ENCODE peak calls at places on chromosome 18, in six cellular contexts. One of them, this sample, is unnamed.

GRCh38 chr18:48866028-48866733 is 84.6 kb downstream of the SMAD7 start:
- DNase-seq in NCI-H1417: peak; percentile 58
- DNase-seq in activated T-helper 2 cell treated with anti-CD3 and anti-CD28 coated beads, Interferon-gamma antibody, Interleukin-2, Interleukin-4, amounts not matched to agents 10 μg/mL and 5 μg/mL and 100 μg/mL, durations not matched to agents 14 hours and 24 hours and 36 hours: no peak
- DNase-seq in COR-L47: peak; percentile 98
- DNase-seq in KG1: no peak
- DNase-seq in AG09309: peak; percentile 17
- DNase-seq in this sample: no peak

GRCh38 chr18:79863946-79864725 is 66.4 kb downstream of the KCNG2 start:
- DNase-seq in NCI-H1417: no peak
- DNase-seq in activated T-helper 2 cell treated with anti-CD3 and anti-CD28 coated beads, Interferon-gamma antibody, Interleukin-2, Interleukin-4, amounts not matched to agents 10 μg/mL and 5 μg/mL and 100 μg/mL, durations not matched to agents 14 hours and 24 hours and 36 hours: no peak
- DNase-seq in COR-L47: no peak
- DNase-seq in KG1: no peak
- DNase-seq in AG09309: no peak
- DNase-seq in this sample: no peak

GRCh38 chr18:46302866-46303485 is 198.8 kb downstream of the HAUS1 start:
- DNase-seq in NCI-H1417: peak; percentile 23
- DNase-seq in activated T-helper 2 cell treated with anti-CD3 and anti-CD28 coated beads, Interferon-gamma antibody, Interleukin-2, Interleukin-4, amounts not matched to agents 10 μg/mL and 5 μg/mL and 100 μg/mL, durations not matched to agents 14 hours and 24 hours and 36 hours: no peak
- DNase-seq in COR-L47: no peak
- DNase-seq in KG1: no peak
- DNase-seq in AG09309: no peak
- DNase-seq in this sample: no peak

GRCh38 chr18:46422552-46423055 is 234.4 kb downstream of the LOXHD1 start:
- DNase-seq in NCI-H1417: no peak
- DNase-seq in activated T-helper 2 cell treated with anti-CD3 and anti-CD28 coated beads, Interferon-gamma antibody, Interleukin-2, Interleukin-4, amounts not matched to agents 10 μg/mL and 5 μg/mL and 100 μg/mL, durations not matched to agents 14 hours and 24 hours and 36 hours: no peak
- DNase-seq in COR-L47: no peak
- DNase-seq in KG1: no peak
- DNase-seq in AG09309: no peak
- DNase-seq in this sample: no peak

GRCh38 chr18:80147418-80148315 is 38.6 kb downstream of the ADNP2 start:
- DNase-seq in NCI-H1417: peak; percentile 79
- DNase-seq in activated T-helper 2 cell treated with anti-CD3 and anti-CD28 coated beads, Interferon-gamma antibody, Interleukin-2, Interleukin-4, amounts not matched to agents 10 μg/mL and 5 μg/mL and 100 μg/mL, durations not matched to agents 14 hours and 24 hours and 36 hours: peak; percentile 69
- DNase-seq in COR-L47: peak; percentile 68
- DNase-seq in KG1: no peak
- DNase-seq in AG09309: peak; percentile 51
- DNase-seq in this sample: peak; percentile 83

GRCh38 chr18:21004721-21005120 is 106.9 kb downstream of the ROCK1 start:
- DNase-seq in NCI-H1417: no peak
- DNase-seq in activated T-helper 2 cell treated with anti-CD3 and anti-CD28 coated beads, Interferon-gamma antibody, Interleukin-2, Interleukin-4, amounts not matched to agents 10 μg/mL and 5 μg/mL and 100 μg/mL, durations not matched to agents 14 hours and 24 hours and 36 hours: no peak
- DNase-seq in COR-L47: no peak
- DNase-seq in KG1: no peak
- DNase-seq in AG09309: peak; percentile 86
- DNase-seq in this sample: no peak

GRCh38 chr18:47944972-47945843 is 14.7 kb upstream of the SMAD2 start:
- DNase-seq in NCI-H1417: no peak
- DNase-seq in activated T-helper 2 cell treated with anti-CD3 and anti-CD28 coated beads, Interferon-gamma antibody, Interleukin-2, Interleukin-4, amounts not matched to agents 10 μg/mL and 5 μg/mL and 100 μg/mL, durations not matched to agents 14 hours and 24 hours and 36 hours: no peak
- DNase-seq in COR-L47: no peak
- DNase-seq in KG1: no peak
- DNase-seq in AG09309: no peak
- DNase-seq in this sample: no peak

GRCh38 chr18:8107426-8107825 is 501.8 kb upstream of the RAB12 start:
- DNase-seq in NCI-H1417: no peak
- DNase-seq in activated T-helper 2 cell treated with anti-CD3 and anti-CD28 coated beads, Interferon-gamma antibody, Interleukin-2, Interleukin-4, amounts not matched to agents 10 μg/mL and 5 μg/mL and 100 μg/mL, durations not matched to agents 14 hours and 24 hours and 36 hours: no peak
- DNase-seq in COR-L47: no peak
- DNase-seq in KG1: no peak
- DNase-seq in AG09309: no peak
- DNase-seq in this sample: no peak

GRCh38 chr18:499351-500229 is 911 bp downstream of the COLEC12 start:
- DNase-seq in NCI-H1417: no peak
- DNase-seq in activated T-helper 2 cell treated with anti-CD3 and anti-CD28 coated beads, Interferon-gamma antibody, Interleukin-2, Interleukin-4, amounts not matched to agents 10 μg/mL and 5 μg/mL and 100 μg/mL, durations not matched to agents 14 hours and 24 hours and 36 hours: no peak
- DNase-seq in COR-L47: peak; percentile 27
- DNase-seq in KG1: no peak
- DNase-seq in AG09309: peak; percentile 74
- DNase-seq in this sample: no peak

GRCh38 chr18:48786621-48787522 is 163.9 kb downstream of the SMAD7 start:
- DNase-seq in NCI-H1417: no peak
- DNase-seq in activated T-helper 2 cell treated with anti-CD3 and anti-CD28 coated beads, Interferon-gamma antibody, Interleukin-2, Interleukin-4, amounts not matched to agents 10 μg/mL and 5 μg/mL and 100 μg/mL, durations not matched to agents 14 hours and 24 hours and 36 hours: no peak
- DNase-seq in COR-L47: no peak
- DNase-seq in KG1: no peak
- DNase-seq in AG09309: no peak
- DNase-seq in this sample: no peak

GRCh38 chr18:24189007-24189528 is 50.2 kb downstream of the CABYR start:
- DNase-seq in NCI-H1417: no peak
- DNase-seq in activated T-helper 2 cell treated with anti-CD3 and anti-CD28 coated beads, Interferon-gamma antibody, Interleukin-2, Interleukin-4, amounts not matched to agents 10 μg/mL and 5 μg/mL and 100 μg/mL, durations not matched to agents 14 hours and 24 hours and 36 hours: no peak
- DNase-seq in COR-L47: no peak
- DNase-seq in KG1: no peak
- DNase-seq in AG09309: no peak
- DNase-seq in this sample: peak; percentile 47

GRCh38 chr18:46338761-46339160 is 234.6 kb downstream of the HAUS1 start:
- DNase-seq in NCI-H1417: no peak
- DNase-seq in activated T-helper 2 cell treated with anti-CD3 and anti-CD28 coated beads, Interferon-gamma antibody, Interleukin-2, Interleukin-4, amounts not matched to agents 10 μg/mL and 5 μg/mL and 100 μg/mL, durations not matched to agents 14 hours and 24 hours and 36 hours: no peak
- DNase-seq in COR-L47: no peak
- DNase-seq in KG1: no peak
- DNase-seq in AG09309: no peak
- DNase-seq in this sample: no peak

GRCh38 chr18:38312532-38312931 is 746.9 kb upstream of the CELF4 start:
- DNase-seq in NCI-H1417: no peak
- DNase-seq in activated T-helper 2 cell treated with anti-CD3 and anti-CD28 coated beads, Interferon-gamma antibody, Interleukin-2, Interleukin-4, amounts not matched to agents 10 μg/mL and 5 μg/mL and 100 μg/mL, durations not matched to agents 14 hours and 24 hours and 36 hours: no peak
- DNase-seq in COR-L47: no peak
- DNase-seq in KG1: no peak
- DNase-seq in AG09309: no peak
- DNase-seq in this sample: no peak

GRCh38 chr18:74895686-74896085 is 298.0 kb downstream of the ZNF407 start:
- DNase-seq in NCI-H1417: no peak
- DNase-seq in activated T-helper 2 cell treated with anti-CD3 and anti-CD28 coated beads, Interferon-gamma antibody, Interleukin-2, Interleukin-4, amounts not matched to agents 10 μg/mL and 5 μg/mL and 100 μg/mL, durations not matched to agents 14 hours and 24 hours and 36 hours: no peak
- DNase-seq in COR-L47: no peak
- DNase-seq in KG1: no peak
- DNase-seq in AG09309: no peak
- DNase-seq in this sample: no peak

GRCh38 chr18:61820842-61821241 is 72.0 kb downstream of the RNF152 start:
- DNase-seq in NCI-H1417: no peak
- DNase-seq in activated T-helper 2 cell treated with anti-CD3 and anti-CD28 coated beads, Interferon-gamma antibody, Interleukin-2, Interleukin-4, amounts not matched to agents 10 μg/mL and 5 μg/mL and 100 μg/mL, durations not matched to agents 14 hours and 24 hours and 36 hours: no peak
- DNase-seq in COR-L47: no peak
- DNase-seq in KG1: no peak
- DNase-seq in AG09309: no peak
- DNase-seq in this sample: no peak

GRCh38 chr18:75923169-75923568 is 495.7 kb upstream of the SMIM21 start:
- DNase-seq in NCI-H1417: no peak
- DNase-seq in activated T-helper 2 cell treated with anti-CD3 and anti-CD28 coated beads, Interferon-gamma antibody, Interleukin-2, Interleukin-4, amounts not matched to agents 10 μg/mL and 5 μg/mL and 100 μg/mL, durations not matched to agents 14 hours and 24 hours and 36 hours: no peak
- DNase-seq in COR-L47: no peak
- DNase-seq in KG1: no peak
- DNase-seq in AG09309: no peak
- DNase-seq in this sample: no peak

GRCh38 chr18:13893418-13893760 is 21.9 kb downstream of the MC2R start:
- DNase-seq in NCI-H1417: no peak
- DNase-seq in activated T-helper 2 cell treated with anti-CD3 and anti-CD28 coated beads, Interferon-gamma antibody, Interleukin-2, Interleukin-4, amounts not matched to agents 10 μg/mL and 5 μg/mL and 100 μg/mL, durations not matched to agents 14 hours and 24 hours and 36 hours: no peak
- DNase-seq in COR-L47: no peak
- DNase-seq in KG1: no peak
- DNase-seq in AG09309: no peak
- DNase-seq in this sample: peak; percentile 80

GRCh38 chr18:5520464-5520863 is 23.3 kb downstream of the EPB41L3 start:
- DNase-seq in NCI-H1417: no peak
- DNase-seq in activated T-helper 2 cell treated with anti-CD3 and anti-CD28 coated beads, Interferon-gamma antibody, Interleukin-2, Interleukin-4, amounts not matched to agents 10 μg/mL and 5 μg/mL and 100 μg/mL, durations not matched to agents 14 hours and 24 hours and 36 hours: no peak
- DNase-seq in COR-L47: no peak
- DNase-seq in KG1: no peak
- DNase-seq in AG09309: no peak
- DNase-seq in this sample: no peak

GRCh38 chr18:69898241-69898861 is 49.3 kb downstream of the CD226 start:
- DNase-seq in NCI-H1417: no peak
- DNase-seq in activated T-helper 2 cell treated with anti-CD3 and anti-CD28 coated beads, Interferon-gamma antibody, Interleukin-2, Interleukin-4, amounts not matched to agents 10 μg/mL and 5 μg/mL and 100 μg/mL, durations not matched to agents 14 hours and 24 hours and 36 hours: peak; percentile 20
- DNase-seq in COR-L47: no peak
- DNase-seq in KG1: peak; percentile 19
- DNase-seq in AG09309: no peak
- DNase-seq in this sample: peak; percentile 48

GRCh38 chr18:37566479-37567060 is 972 bp upstream of the CELF4 start:
- DNase-seq in NCI-H1417: no peak
- DNase-seq in activated T-helper 2 cell treated with anti-CD3 and anti-CD28 coated beads, Interferon-gamma antibody, Interleukin-2, Interleukin-4, amounts not matched to agents 10 μg/mL and 5 μg/mL and 100 μg/mL, durations not matched to agents 14 hours and 24 hours and 36 hours: no peak
- DNase-seq in COR-L47: peak; percentile 81
- DNase-seq in KG1: no peak
- DNase-seq in AG09309: no peak
- DNase-seq in this sample: peak; percentile 23

GRCh38 chr18:43524260-43524659 is 247.0 kb upstream of the SYT4 start:
- DNase-seq in NCI-H1417: no peak
- DNase-seq in activated T-helper 2 cell treated with anti-CD3 and anti-CD28 coated beads, Interferon-gamma antibody, Interleukin-2, Interleukin-4, amounts not matched to agents 10 μg/mL and 5 μg/mL and 100 μg/mL, durations not matched to agents 14 hours and 24 hours and 36 hours: no peak
- DNase-seq in COR-L47: no peak
- DNase-seq in KG1: no peak
- DNase-seq in AG09309: no peak
- DNase-seq in this sample: no peak

GRCh38 chr18:54671291-54671881 is 80.3 kb downstream of the DYNAP start:
- DNase-seq in NCI-H1417: peak; percentile 47
- DNase-seq in activated T-helper 2 cell treated with anti-CD3 and anti-CD28 coated beads, Interferon-gamma antibody, Interleukin-2, Interleukin-4, amounts not matched to agents 10 μg/mL and 5 μg/mL and 100 μg/mL, durations not matched to agents 14 hours and 24 hours and 36 hours: no peak
- DNase-seq in COR-L47: peak; percentile 24
- DNase-seq in KG1: peak; percentile 20
- DNase-seq in AG09309: no peak
- DNase-seq in this sample: peak; percentile 15

GRCh38 chr18:32549248-32549842 is 78.7 kb upstream of the GAREM1 start:
- DNase-seq in NCI-H1417: peak; percentile 78
- DNase-seq in activated T-helper 2 cell treated with anti-CD3 and anti-CD28 coated beads, Interferon-gamma antibody, Interleukin-2, Interleukin-4, amounts not matched to agents 10 μg/mL and 5 μg/mL and 100 μg/mL, durations not matched to agents 14 hours and 24 hours and 36 hours: no peak
- DNase-seq in COR-L47: peak; percentile 75
- DNase-seq in KG1: peak; percentile 10
- DNase-seq in AG09309: no peak
- DNase-seq in this sample: peak; percentile 29

GRCh38 chr18:55998071-55998522 is 410.1 kb upstream of the TCF4 start:
- DNase-seq in NCI-H1417: peak; percentile 34
- DNase-seq in activated T-helper 2 cell treated with anti-CD3 and anti-CD28 coated beads, Interferon-gamma antibody, Interleukin-2, Interleukin-4, amounts not matched to agents 10 μg/mL and 5 μg/mL and 100 μg/mL, durations not matched to agents 14 hours and 24 hours and 36 hours: no peak
- DNase-seq in COR-L47: no peak
- DNase-seq in KG1: no peak
- DNase-seq in AG09309: peak; percentile 59
- DNase-seq in this sample: no peak

GRCh38 chr18:23929362-23929940 is 85.1 kb upstream of the TTC39C start:
- DNase-seq in NCI-H1417: no peak
- DNase-seq in activated T-helper 2 cell treated with anti-CD3 and anti-CD28 coated beads, Interferon-gamma antibody, Interleukin-2, Interleukin-4, amounts not matched to agents 10 μg/mL and 5 μg/mL and 100 μg/mL, durations not matched to agents 14 hours and 24 hours and 36 hours: no peak
- DNase-seq in COR-L47: no peak
- DNase-seq in KG1: no peak
- DNase-seq in AG09309: no peak
- DNase-seq in this sample: no peak

GRCh38 chr18:7021994-7022840 is 95.4 kb downstream of the LAMA1 start:
- DNase-seq in NCI-H1417: peak; percentile 75
- DNase-seq in activated T-helper 2 cell treated with anti-CD3 and anti-CD28 coated beads, Interferon-gamma antibody, Interleukin-2, Interleukin-4, amounts not matched to agents 10 μg/mL and 5 μg/mL and 100 μg/mL, durations not matched to agents 14 hours and 24 hours and 36 hours: no peak
- DNase-seq in COR-L47: peak; percentile 97
- DNase-seq in KG1: no peak
- DNase-seq in AG09309: no peak
- DNase-seq in this sample: no peak

GRCh38 chr18:44411971-44412370 is 268.7 kb upstream of the SETBP1 start:
- DNase-seq in NCI-H1417: no peak
- DNase-seq in activated T-helper 2 cell treated with anti-CD3 and anti-CD28 coated beads, Interferon-gamma antibody, Interleukin-2, Interleukin-4, amounts not matched to agents 10 μg/mL and 5 μg/mL and 100 μg/mL, durations not matched to agents 14 hours and 24 hours and 36 hours: no peak
- DNase-seq in COR-L47: no peak
- DNase-seq in KG1: no peak
- DNase-seq in AG09309: no peak
- DNase-seq in this sample: no peak

GRCh38 chr18:47858607-47859006 is 71.9 kb downstream of the SMAD2 start:
- DNase-seq in NCI-H1417: no peak
- DNase-seq in activated T-helper 2 cell treated with anti-CD3 and anti-CD28 coated beads, Interferon-gamma antibody, Interleukin-2, Interleukin-4, amounts not matched to agents 10 μg/mL and 5 μg/mL and 100 μg/mL, durations not matched to agents 14 hours and 24 hours and 36 hours: no peak
- DNase-seq in COR-L47: no peak
- DNase-seq in KG1: no peak
- DNase-seq in AG09309: no peak
- DNase-seq in this sample: no peak

GRCh38 chr18:2411381-2411977 is 159.8 kb downstream of the METTL4 start:
- DNase-seq in NCI-H1417: no peak
- DNase-seq in activated T-helper 2 cell treated with anti-CD3 and anti-CD28 coated beads, Interferon-gamma antibody, Interleukin-2, Interleukin-4, amounts not matched to agents 10 μg/mL and 5 μg/mL and 100 μg/mL, durations not matched to agents 14 hours and 24 hours and 36 hours: no peak
- DNase-seq in COR-L47: no peak
- DNase-seq in KG1: no peak
- DNase-seq in AG09309: no peak
- DNase-seq in this sample: no peak

GRCh38 chr18:68840554-68841263 is 42.8 kb downstream of the CCDC102B start:
- DNase-seq in NCI-H1417: no peak
- DNase-seq in activated T-helper 2 cell treated with anti-CD3 and anti-CD28 coated beads, Interferon-gamma antibody, Interleukin-2, Interleukin-4, amounts not matched to agents 10 μg/mL and 5 μg/mL and 100 μg/mL, durations not matched to agents 14 hours and 24 hours and 36 hours: no peak
- DNase-seq in COR-L47: no peak
- DNase-seq in KG1: no peak
- DNase-seq in AG09309: peak; percentile 87
- DNase-seq in this sample: no peak

GRCh38 chr18:9708057-9708881 is at the start of gene RAB31:
- DNase-seq in NCI-H1417: peak; percentile 13
- DNase-seq in activated T-helper 2 cell treated with anti-CD3 and anti-CD28 coated beads, Interferon-gamma antibody, Interleukin-2, Interleukin-4, amounts not matched to agents 10 μg/mL and 5 μg/mL and 100 μg/mL, durations not matched to agents 14 hours and 24 hours and 36 hours: no peak
- DNase-seq in COR-L47: peak; percentile 29
- DNase-seq in KG1: no peak
- DNase-seq in AG09309: no peak
- DNase-seq in this sample: peak; percentile 83

GRCh38 chr18:45993441-45993840 is 26.3 kb upstream of the EPG5 start:
- DNase-seq in NCI-H1417: no peak
- DNase-seq in activated T-helper 2 cell treated with anti-CD3 and anti-CD28 coated beads, Interferon-gamma antibody, Interleukin-2, Interleukin-4, amounts not matched to agents 10 μg/mL and 5 μg/mL and 100 μg/mL, durations not matched to agents 14 hours and 24 hours and 36 hours: no peak
- DNase-seq in COR-L47: no peak
- DNase-seq in KG1: no peak
- DNase-seq in AG09309: peak; percentile 61
- DNase-seq in this sample: no peak

GRCh38 chr18:75531851-75532241 is 104.3 kb upstream of the SMIM21 start:
- DNase-seq in NCI-H1417: no peak
- DNase-seq in activated T-helper 2 cell treated with anti-CD3 and anti-CD28 coated beads, Interferon-gamma antibody, Interleukin-2, Interleukin-4, amounts not matched to agents 10 μg/mL and 5 μg/mL and 100 μg/mL, durations not matched to agents 14 hours and 24 hours and 36 hours: no peak
- DNase-seq in COR-L47: no peak
- DNase-seq in KG1: no peak
- DNase-seq in AG09309: no peak
- DNase-seq in this sample: no peak

GRCh38 chr18:35610724-35611123 is 29.2 kb downstream of the GALNT1 start:
- DNase-seq in NCI-H1417: no peak
- DNase-seq in activated T-helper 2 cell treated with anti-CD3 and anti-CD28 coated beads, Interferon-gamma antibody, Interleukin-2, Interleukin-4, amounts not matched to agents 10 μg/mL and 5 μg/mL and 100 μg/mL, durations not matched to agents 14 hours and 24 hours and 36 hours: no peak
- DNase-seq in COR-L47: no peak
- DNase-seq in KG1: no peak
- DNase-seq in AG09309: no peak
- DNase-seq in this sample: no peak

GRCh38 chr18:37662546-37663339 is 97.1 kb upstream of the CELF4 start:
- DNase-seq in NCI-H1417: no peak
- DNase-seq in activated T-helper 2 cell treated with anti-CD3 and anti-CD28 coated beads, Interferon-gamma antibody, Interleukin-2, Interleukin-4, amounts not matched to agents 10 μg/mL and 5 μg/mL and 100 μg/mL, durations not matched to agents 14 hours and 24 hours and 36 hours: no peak
- DNase-seq in COR-L47: no peak
- DNase-seq in KG1: no peak
- DNase-seq in AG09309: no peak
- DNase-seq in this sample: no peak